ENCODE peak calls at places on chromosomes 4 and X, in four cellular contexts. U, N, M and F are unnamed samples.

GRCh38 chrX:105882581-105883275 is 60.4 kb downstream of the NRK start:
- DNase-seq in N (peak), U (no peak), M (no peak), F (no peak)

GRCh38 chr4:173073939-173074500 is 94.6 kb upstream of the GALNT7 start:
- DNase-seq in M (no peak), N (no peak), U (no peak), F (no peak)

GRCh38 chr4:8644461-8644891 is 51.9 kb downstream of the CPZ start:
- DNase-seq in M (no peak), N (no peak), U (no peak), F (no peak)

GRCh38 chr4:81397635-81398034 is 74.1 kb downstream of the RASGEF1B start:
- DNase-seq in U (no peak), M (no peak), N (no peak), F (no peak)

GRCh38 chr4:56297801-56298200 is 89.5 kb downstream of the AASDH start:
- DNase-seq in N (no peak), M (no peak), U (no peak), F (no peak)

GRCh38 chr4:156654410-156654809 is 317.2 kb downstream of the PDGFC start:
- DNase-seq in N (peak), M (no peak), U (no peak), F (no peak)

GRCh38 chrX:111869639-111870034 is 6.3 kb upstream of the TRPC5OS start:
- DNase-seq in U (no peak), N (peak), M (peak), F (peak)

GRCh38 chr4:176274441-176274840 is 5.4 kb upstream of the ASB5 start:
- DNase-seq in U (no peak), M (peak), N (no peak), F (no peak)

GRCh38 chr4:16897351-16897750 is 1.1 kb downstream of the LDB2 start:
- DNase-seq in M (no peak), N (no peak), U (no peak), F (no peak)

GRCh38 chr4:25533237-25533636 is 122.4 kb upstream of the SLC34A2 start:
- DNase-seq in U (no peak), N (no peak), M (no peak), F (no peak)

GRCh38 chr4:86934772-86935498 is at the start of gene AFF1:
- DNase-seq in U (peak), M (peak), N (peak), F (no peak)

GRCh38 chrX:70096052-70096451 is 33.8 kb downstream of the OTUD6A start:
- DNase-seq in U (no peak), N (no peak), M (no peak), F (no peak)

GRCh38 chrX:97397371-97397770 is 513.7 kb downstream of the RPA4 start:
- DNase-seq in U (no peak), N (no peak), M (no peak), F (no peak)

GRCh38 chrX:150363561-150364346 is 637 bp downstream of the MAMLD1 start:
- DNase-seq in U (peak), M (no peak), N (no peak), F (no peak)

GRCh38 chrX:103831342-103831802 is 685 bp downstream of the RAB9B start:
- DNase-seq in N (no peak), M (no peak), U (no peak), F (no peak)

GRCh38 chr4:152810715-152811287 is 31.0 kb downstream of the ARFIP1 start:
- DNase-seq in M (peak), U (no peak), N (no peak), F (no peak)

GRCh38 chrX:129115104-129115503 is 408.2 kb downstream of the SMARCA1 start:
- DNase-seq in N (peak), U (no peak), M (peak), F (no peak)

GRCh38 chr4:155777971-155778710 is 19.3 kb downstream of the GUCY1B1 start:
- DNase-seq in N (no peak), U (no peak), M (no peak), F (no peak)